ENCODE peak calls at places on chromosomes 16 and 17, in five cellular contexts. Z is H1, U is GM12878, B is HepG2, H is SK-N-SH. S is an unnamed sample.

GRCh38 chr17:64020068-64020766 is at the start of gene ICAM2:
- DNase-seq in Z (no peak), U (peak; percentile 90), B (no peak), H (no peak), S (no peak)

GRCh38 chr17:7380321-7380720 is 568 bp upstream of the TNK1 start:
- DNase-seq in Z (no peak), U (no peak), B (no peak), H (peak; percentile 54), S (no peak)

GRCh38 chr16:54135361-54136275 is 151.0 kb downstream of the IRX3 start:
- DNase-seq in Z (no peak), U (no peak), B (no peak), H (no peak), S (no peak)

GRCh38 chr16:10552998-10553491 is 27.4 kb downstream of the EMP2 start:
- DNase-seq in Z (no peak), U (peak; percentile 49), B (no peak), H (peak; percentile 37), S (peak; percentile 93)

GRCh38 chr16:84631882-84632281 is 14.0 kb upstream of the COTL1 start:
- DNase-seq in Z (no peak), U (no peak), B (no peak), H (no peak), S (no peak)

GRCh38 chr17:51046527-51047384 is 73.9 kb downstream of the SPAG9 start:
- DNase-seq in Z (peak; percentile 53), U (no peak), B (peak; percentile 13), H (peak; percentile 84), S (peak; percentile 18)

GRCh38 chr17:53719229-53719628 is 103.5 kb upstream of the KIF2B start:
- DNase-seq in Z (no peak), U (no peak), B (no peak), H (peak; percentile 30), S (no peak)

GRCh38 chr17:47882247-47882646 is 13.8 kb upstream of the SP2 start:
- DNase-seq in Z (no peak), U (no peak), B (no peak), H (no peak), S (no peak)

GRCh38 chr16:10957771-10958486 is 13.6 kb downstream of the CLEC16A start:
- DNase-seq in Z (no peak), U (no peak), B (no peak), H (no peak), S (no peak)

GRCh38 chr17:71234349-71234748 is 886.5 kb upstream of the SOX9 start:
- DNase-seq in Z (no peak), U (no peak), B (no peak), H (no peak), S (no peak)

GRCh38 chr17:16301963-16302855 is 51.1 kb downstream of the CENPV start:
- DNase-seq in Z (no peak), U (no peak), B (no peak), H (no peak), S (no peak)

GRCh38 chr17:74836691-74837467 is 22.8 kb downstream of the GRIN2C start:
- DNase-seq in Z (no peak), U (no peak), B (no peak), H (peak; percentile 36), S (no peak)

GRCh38 chr17:27569257-27569722 is 61.7 kb upstream of the LGALS9 start:
- DNase-seq in Z (peak; percentile 51), U (no peak), B (no peak), H (peak; percentile 64), S (peak; percentile 91)

GRCh38 chr17:67125417-67125816 is 81.1 kb downstream of the CACNG1 start:
- DNase-seq in Z (no peak), U (no peak), B (no peak), H (peak; percentile 71), S (peak; percentile 22)

GRCh38 chr17:21240375-21241055 is 12.7 kb downstream of the NATD1 start:
- DNase-seq in Z (no peak), U (no peak), B (no peak), H (no peak), S (no peak)

GRCh38 chr17:57663326-57664070 is 81.6 kb downstream of the CCDC182 start:
- DNase-seq in Z (no peak), U (no peak), B (no peak), H (peak; percentile 44), S (no peak)

GRCh38 chr16:57319646-57320045 is 35.2 kb upstream of the PLLP start:
- DNase-seq in Z (no peak), U (no peak), B (no peak), H (no peak), S (no peak)
- TF ChIP-seq USF2 in Z (no peak), U (no peak), B (no peak), H (no peak), S (no peak)

GRCh38 chr16:67967183-67967955 is 1.1 kb downstream of the SLC12A4 start:
- DNase-seq in Z (no peak), U (no peak), B (no peak), H (no peak), S (no peak)

GRCh38 chr16:67968440-67969285 is at the start of gene SLC12A4:
- DNase-seq in Z (no peak), U (no peak), B (peak; percentile 86), H (peak; percentile 99), S (peak; percentile 94)

GRCh38 chr16:67965668-67966548 is 2.5 kb downstream of the SLC12A4 start:
- DNase-seq in Z (no peak), U (no peak), B (peak; percentile 39), H (no peak), S (no peak)

GRCh38 chr16:67967956-67968439 is 439 bp downstream of the SLC12A4 start:
- DNase-seq in Z (no peak), U (no peak), B (no peak), H (peak; percentile 82), S (peak; percentile 74)

GRCh38 chr16:67966549-67967182 is 1.8 kb downstream of the SLC12A4 start:
- DNase-seq in Z (no peak), U (no peak), B (peak; percentile 65), H (no peak), S (peak; percentile 58)
- TF ChIP-seq YY1 in Z (no peak), U (no peak), B (no peak), H (no peak), S (no peak)

GRCh38 chr16:49345829-49346228 is 27.8 kb upstream of the C16orf78 start:
- DNase-seq in Z (no peak), U (no peak), B (no peak), H (no peak), S (no peak)
- TF ChIP-seq USF2 in Z (no peak), U (no peak), B (no peak), H (no peak), S (no peak)

GRCh38 chr17:82384051-82384729 is 12.6 kb downstream of the UTS2R start:
- DNase-seq in Z (no peak), U (no peak), B (peak; percentile 29), H (peak; percentile 75), S (no peak)
- TF ChIP-seq YY1 in Z (no peak), U (no peak), B (peak; percentile 8), H (no peak), S (no peak)

DNA sequence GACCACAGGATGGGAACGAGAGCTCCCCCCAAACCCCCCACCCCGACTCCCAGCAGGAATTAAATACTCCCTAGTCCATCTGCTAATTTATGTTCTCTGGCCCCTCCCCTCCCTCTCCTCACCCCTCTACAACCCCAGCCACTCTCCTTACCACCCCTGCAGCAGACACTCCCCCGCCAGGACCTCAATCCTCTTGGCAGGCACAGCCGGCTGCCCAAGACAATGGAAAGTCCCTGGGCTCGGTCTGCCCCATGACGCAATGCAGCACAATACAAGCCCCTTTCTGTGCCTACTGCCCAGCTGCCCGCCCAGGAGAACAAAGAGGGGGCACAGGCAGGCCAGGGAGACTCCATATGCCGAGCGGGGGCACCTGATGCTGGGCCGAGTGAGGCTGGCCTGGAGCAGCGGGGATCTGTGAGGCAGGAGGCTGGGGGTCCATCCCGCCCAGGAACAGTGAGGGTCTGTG is 30.3 kb upstream of the CDC42EP4 start:
- DNase-seq in Z (peak; percentile 70), U (peak; percentile 20), B (no peak), H (peak; percentile 69), S (no peak)
- TF ChIP-seq USF2 in Z (no peak), U (no peak), B (no peak), H (no peak), S (no peak)